ENCODE peak calls at places on chromosomes 5 and 9, in four cellular contexts. A is K562, C is HCT116, Q is HepG2. R is an unnamed sample.

GRCh38 chr5:78731884-78732283 is 83.3 kb upstream of the LHFPL2 start:
- DNase-seq in A (no peak), C (no peak), Q (no peak), R (no peak)

GRCh38 chr5:110262754-110263153 is 463.7 kb downstream of the TMEM232 start:
- DNase-seq in A (no peak), C (no peak), Q (no peak), R (no peak)

GRCh38 chr9:106892632-106893031 is 29.7 kb downstream of the ZNF462 start:
- DNase-seq in A (no peak), C (peak), Q (peak), R (peak)

GRCh38 chr9:137016436-137016835 is 11.6 kb downstream of the ABCA2 start:
- DNase-seq in A (no peak), C (no peak), Q (no peak), R (no peak)

GRCh38 chr5:173907686-173908371 is 19.7 kb downstream of the CPEB4 start:
- DNase-seq in A (no peak), C (no peak), Q (no peak), R (no peak)

GRCh38 chr5:42612997-42613396 is 143.6 kb upstream of the CCDC152 start:
- DNase-seq in A (no peak), C (no peak), Q (no peak), R (no peak)

GRCh38 chr9:110217656-110218099 is 9.7 kb upstream of the C9orf152 start:
- DNase-seq in A (no peak), C (peak), Q (peak), R (no peak)

GRCh38 chr5:56607551-56607950 is 207.8 kb upstream of the MAP3K1 start:
- DNase-seq in A (no peak), C (no peak), Q (no peak), R (no peak)

GRCh38 chr5:100647461-100648230 is 112.5 kb downstream of the FAM174A start:
- DNase-seq in A (no peak), C (no peak), Q (no peak), R (no peak)

GRCh38 chr9:113636165-113636564 is 172.6 kb downstream of the RGS3 start:
- DNase-seq in A (no peak), C (no peak), Q (peak), R (no peak)

GRCh38 chr9:137671196-137671538 is 52.4 kb downstream of the EHMT1 start:
- DNase-seq in A (no peak), C (no peak), Q (no peak), R (no peak)

GRCh38 chr5:180090769-180091546 is 19.4 kb upstream of the RNF130 start:
- DNase-seq in A (no peak), C (peak), Q (peak), R (no peak)

GRCh38 chr9:113577525-113578261 is 114.2 kb downstream of the RGS3 start:
- DNase-seq in A (peak), C (no peak), Q (no peak), R (no peak)

GRCh38 chr9:136995772-136996308 is 528 bp downstream of the CLIC3 start:
- DNase-seq in A (no peak), C (no peak), Q (no peak), R (no peak)

GRCh38 chr9:88041447-88041846 is 67.1 kb upstream of the CDK20 start:
- DNase-seq in A (no peak), C (no peak), Q (peak), R (no peak)
- TF ChIP-seq TCF7L2 in A (no peak), C (no peak), Q (no peak), R (no peak)

DNA sequence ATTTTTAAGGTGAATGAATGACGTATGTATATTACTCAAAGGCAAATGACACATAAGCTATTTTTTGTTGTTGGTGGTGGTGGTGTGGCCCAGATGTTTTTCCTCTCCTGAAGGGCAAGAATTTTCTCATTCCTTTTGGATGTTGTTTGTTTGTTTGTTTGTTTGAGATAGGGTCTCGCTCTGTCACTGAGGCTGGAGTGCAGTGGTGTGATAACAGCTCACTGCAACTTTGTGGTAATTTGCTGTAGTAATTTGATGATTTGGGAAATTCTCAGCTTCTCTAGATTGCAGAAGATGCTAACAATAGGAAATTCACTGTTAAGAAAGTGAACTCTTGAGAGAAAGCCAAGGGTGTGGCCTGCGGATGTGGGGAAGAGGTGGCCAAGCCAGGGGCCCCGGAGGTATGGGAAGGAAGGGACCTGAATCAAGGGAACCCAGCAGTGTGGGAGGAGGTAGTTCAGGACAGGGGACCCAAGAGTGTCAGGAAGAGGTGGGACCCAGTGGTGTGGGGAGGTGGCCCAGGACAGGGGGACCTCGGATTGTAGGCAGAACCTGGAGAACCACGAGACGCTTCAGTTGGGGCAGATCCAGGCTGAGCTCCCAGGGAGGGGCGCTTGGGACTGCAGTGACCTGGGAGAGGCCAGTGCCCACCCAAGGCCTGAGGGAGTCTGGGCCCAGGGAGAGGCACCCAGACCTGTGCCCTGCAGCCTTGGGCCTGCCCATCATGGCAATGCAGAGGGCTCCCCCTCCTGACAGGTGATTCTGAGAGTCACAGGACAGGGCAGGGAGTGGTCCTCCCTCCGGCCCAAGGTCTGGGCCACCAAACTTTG is 5.6 kb upstream of the LCN2 start:
- DNase-seq in A (peak), C (no peak), Q (no peak), R (no peak)
- TF ChIP-seq SIN3A in A (no peak), C (no peak), Q (no peak), R (no peak)

DNA sequence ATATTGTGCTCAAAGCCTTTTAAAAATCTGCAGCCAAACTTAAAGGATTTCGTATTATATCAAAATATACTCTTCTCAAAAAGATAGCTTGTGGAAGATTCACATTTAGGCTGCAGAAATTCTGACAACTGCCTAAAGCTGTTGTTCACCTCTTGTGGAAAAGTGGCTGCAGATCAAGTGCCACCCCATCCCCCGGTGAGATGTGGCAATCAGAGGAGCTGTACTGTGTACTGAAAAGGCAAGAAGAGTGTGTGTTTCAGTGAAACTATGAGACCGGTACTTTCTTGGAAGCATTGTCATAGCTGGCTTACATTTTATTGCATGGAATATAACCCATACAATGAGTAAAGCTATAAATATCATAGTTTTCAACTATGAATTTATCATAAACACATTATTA is 64.3 kb downstream of the CDH18 start:
- DNase-seq in A (no peak), C (no peak), Q (no peak), R (no peak)
- TF ChIP-seq TCF7L2 in A (no peak), C (no peak), Q (no peak), R (no peak)

GRCh38 chr5:128703322-128703721 is 165.3 kb upstream of the FBN2 start:
- DNase-seq in A (no peak), C (no peak), Q (no peak), R (no peak)
- TF ChIP-seq SIN3A in A (no peak), C (no peak), Q (no peak), R (no peak)

DNA sequence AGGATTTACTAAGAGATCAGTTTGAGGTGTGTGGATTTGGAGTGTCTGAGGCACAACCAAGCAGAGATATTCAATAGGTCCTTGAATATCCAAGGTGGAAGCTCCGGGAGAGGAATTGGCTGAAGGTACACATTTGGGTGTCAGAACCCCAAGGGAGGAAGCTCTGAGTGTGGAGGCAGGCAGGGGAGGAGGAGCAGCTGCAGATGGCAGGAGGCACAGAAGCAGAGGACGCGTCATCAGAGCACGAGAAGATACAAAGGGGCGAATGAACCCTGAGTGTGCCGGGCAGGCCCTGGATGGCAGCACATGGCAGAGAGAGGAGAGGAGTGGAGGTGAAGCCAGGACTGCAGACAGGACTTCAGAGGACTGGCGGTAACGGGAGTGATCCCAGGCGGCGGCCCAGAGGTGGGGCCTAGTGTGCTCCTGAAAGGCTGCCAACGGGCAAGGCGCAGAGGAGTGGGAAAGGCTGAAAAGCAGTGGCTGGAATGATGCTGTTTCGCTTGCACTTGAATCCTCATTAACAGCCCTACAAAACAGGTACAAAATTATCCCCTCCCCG is 179.8 kb downstream of the FANCC start:
- DNase-seq in A (no peak), C (no peak), Q (no peak), R (no peak)
- TF ChIP-seq TCF7L2 in A (no peak), C (no peak), Q (no peak), R (no peak)

GRCh38 chr9:34522971-34523797 is at the start of gene ENHO:
- DNase-seq in A (peak), C (peak), Q (peak), R (no peak)

GRCh38 chr9:34521406-34522045 is 1.3 kb downstream of the ENHO start:
- DNase-seq in A (no peak), C (no peak), Q (no peak), R (no peak)

GRCh38 chr9:34524349-34524748 is 1.6 kb upstream of the ENHO start:
- DNase-seq in A (no peak), C (no peak), Q (no peak), R (no peak)

GRCh38 chr9:34520505-34521385 is 2.0 kb downstream of the ENHO start:
- DNase-seq in A (no peak), C (no peak), Q (no peak), R (no peak)

GRCh38 chr9:34522091-34522887 is 501 bp downstream of the ENHO start:
- DNase-seq in A (no peak), C (no peak), Q (no peak), R (no peak)
- TF ChIP-seq SIN3A in A (no peak), C (no peak), Q (no peak), R (no peak)

GRCh38 chr9:80025131-80025530 is 453.4 kb downstream of the TLE4 start:
- DNase-seq in A (no peak), C (no peak), Q (no peak), R (no peak)

GRCh38 chr9:80020530-80020929 is 448.8 kb downstream of the TLE4 start:
- DNase-seq in A (no peak), C (no peak), Q (no peak), R (no peak)

GRCh38 chr9:80020056-80020455 is 448.3 kb downstream of the TLE4 start:
- DNase-seq in A (no peak), C (no peak), Q (no peak), R (no peak)
- TF ChIP-seq TCF7L2 in A (no peak), C (no peak), Q (no peak), R (no peak)

GRCh38 chr5:35124932-35125331 is 77.2 kb upstream of the AGXT2 start:
- DNase-seq in A (no peak), C (no peak), Q (no peak), R (no peak)

GRCh38 chr5:35122819-35123218 is 75.1 kb upstream of the AGXT2 start:
- DNase-seq in A (no peak), C (no peak), Q (peak), R (no peak)

GRCh38 chr5:35115920-35116319 is 68.2 kb upstream of the AGXT2 start:
- DNase-seq in A (no peak), C (no peak), Q (peak), R (no peak)

GRCh38 chr5:35117960-35118359 is 70.2 kb upstream of the AGXT2 start:
- DNase-seq in A (no peak), C (no peak), Q (no peak), R (no peak)

GRCh38 chr5:35120745-35121144 is 73.0 kb upstream of the AGXT2 start:
- DNase-seq in A (no peak), C (no peak), Q (no peak), R (no peak)
- TF ChIP-seq SIN3A in A (no peak), C (no peak), Q (no peak), R (no peak)

R was measured in Panc1.